ENCODE peak calls at places on chromosomes 16 and 17, in nine cellular contexts. X, M, J, T, O, C, R, I and N are unnamed samples.

GRCh38 chr16:70437582-70438324 is 1.1 kb downstream of the ST3GAL2 start:
- DNase-seq in T (peak), X (no peak), O (peak), J (no peak), M (peak), R (peak), C (peak), I (no peak), N (peak)

GRCh38 chr16:53449816-53450517 is 15.7 kb downstream of the RBL2 start:
- DNase-seq in M (no peak), T (peak), O (no peak), R (no peak), J (no peak), C (no peak), X (no peak), I (no peak), N (no peak)

GRCh38 chr17:44673893-44674292 is 15.7 kb downstream of the CCDC43 start:
- DNase-seq in J (no peak), O (no peak), M (no peak), R (no peak), X (no peak), C (no peak), I (no peak), T (no peak), N (no peak)

GRCh38 chr17:66727634-66728570 is 107.0 kb upstream of the CACNG5 start:
- DNase-seq in T (peak), X (no peak), M (peak), I (no peak), J (peak), C (peak), O (peak), R (peak), N (peak)

GRCh38 chr17:3565143-3565542 is 7.5 kb upstream of the TRPV3 start:
- DNase-seq in M (no peak), X (no peak), T (no peak), O (no peak), R (no peak), I (no peak), C (no peak), J (no peak), N (no peak)

GRCh38 chr17:82231562-82232321 is 2.9 kb downstream of the SLC16A3 start:
- DNase-seq in J (peak), O (no peak), M (peak), C (peak), I (peak), X (no peak), T (peak), R (peak), N (peak)

GRCh38 chr16:30524575-30525571 is 1.5 kb downstream of the ZNF768 start:
- DNase-seq in O (no peak), M (no peak), X (no peak), T (no peak), I (no peak), R (no peak), J (no peak), C (no peak), N (no peak)

GRCh38 chr16:54926166-54926838 is 4.4 kb upstream of the IRX5 start:
- DNase-seq in C (peak), I (no peak), M (peak), J (peak), O (no peak), T (no peak), X (no peak), R (peak), N (peak)

GRCh38 chr17:11935734-11936406 is 61.4 kb downstream of the ZNF18 start:
- DNase-seq in M (peak), R (peak), O (peak), C (peak), J (peak), X (no peak), I (no peak), T (peak), N (peak)

GRCh38 chr17:45019177-45019711 is 32.2 kb downstream of the DCAKD start:
- DNase-seq in O (peak), I (peak), R (peak), X (peak), M (peak), J (peak), C (no peak), T (peak), N (peak)

GRCh38 chr17:17155568-17155967 is 50.6 kb downstream of the PLD6 start:
- DNase-seq in R (peak), C (no peak), J (no peak), X (no peak), M (peak), O (no peak), I (no peak), T (no peak), N (peak)